ENCODE peak calls at places on chromosomes 7 and 10, in four cellular contexts. One of them, this sample, is unnamed.

GRCh38 chr10:70561051-70561450 is 41.5 kb downstream of the PRF1 start:
- DNase-seq in HL-60: no peak
- DNase-seq in colonic mucosa: no peak
- DNase-seq in upper lobe of left lung: no peak
- DNase-seq in this sample: no peak

GRCh38 chr10:123677556-123677955 is 11.4 kb downstream of the GPR26 start:
- DNase-seq in HL-60: no peak
- DNase-seq in colonic mucosa: no peak
- DNase-seq in upper lobe of left lung: no peak
- DNase-seq in this sample: no peak

GRCh38 chr10:95341716-95342130 is 50.9 kb upstream of the PDLIM1 start:
- DNase-seq in HL-60: no peak
- DNase-seq in colonic mucosa: no peak
- DNase-seq in upper lobe of left lung: no peak
- DNase-seq in this sample: no peak

GRCh38 chr10:112926906-112927688 is 22.9 kb upstream of the TCF7L2 start:
- DNase-seq in HL-60: no peak
- DNase-seq in colonic mucosa: no peak
- DNase-seq in upper lobe of left lung: no peak
- DNase-seq in this sample: no peak

GRCh38 chr7:33933611-33934281 is 28.4 kb downstream of the BMPER start:
- DNase-seq in HL-60: no peak
- DNase-seq in colonic mucosa: no peak
- DNase-seq in upper lobe of left lung: no peak
- DNase-seq in this sample: no peak

GRCh38 chr10:95266674-95267095 is 24.1 kb downstream of the PDLIM1 start:
- DNase-seq in HL-60: peak; percentile 29
- DNase-seq in colonic mucosa: peak; percentile 42
- DNase-seq in upper lobe of left lung: no peak
- DNase-seq in this sample: no peak

GRCh38 chr7:70762697-70763096 is 369.2 kb upstream of the GALNT17 start:
- DNase-seq in HL-60: no peak
- DNase-seq in colonic mucosa: no peak
- DNase-seq in upper lobe of left lung: no peak
- DNase-seq in this sample: no peak

GRCh38 chr7:66265566-66265965 is 60.4 kb downstream of the TPST1 start:
- DNase-seq in HL-60: no peak
- DNase-seq in colonic mucosa: no peak
- DNase-seq in upper lobe of left lung: no peak
- DNase-seq in this sample: no peak

GRCh38 chr7:156629873-156630272 is 10.7 kb upstream of the RNF32 start:
- DNase-seq in HL-60: no peak
- DNase-seq in colonic mucosa: no peak
- DNase-seq in upper lobe of left lung: no peak
- DNase-seq in this sample: no peak

GRCh38 chr7:106609416-106609815 is 51.5 kb downstream of the CCDC71L start:
- DNase-seq in HL-60: no peak
- DNase-seq in colonic mucosa: no peak
- DNase-seq in upper lobe of left lung: no peak
- DNase-seq in this sample: no peak

GRCh38 chr7:31476073-31476745 is 37.7 kb upstream of the ITPRID1 start:
- DNase-seq in HL-60: no peak
- DNase-seq in colonic mucosa: no peak
- DNase-seq in upper lobe of left lung: no peak
- DNase-seq in this sample: no peak
- TF ChIP-seq CTCF in HL-60: no peak
- TF ChIP-seq CTCF in colonic mucosa: no peak
- TF ChIP-seq CTCF in upper lobe of left lung: no peak
- TF ChIP-seq CTCF in this sample: no peak

GRCh38 chr10:133102415-133103095 is 14.8 kb downstream of the ADGRA1 start:
- DNase-seq in HL-60: no peak
- DNase-seq in colonic mucosa: no peak
- DNase-seq in upper lobe of left lung: peak; percentile 76
- DNase-seq in this sample: no peak
- TF ChIP-seq CTCF in HL-60: no peak
- TF ChIP-seq CTCF in colonic mucosa: no peak
- TF ChIP-seq CTCF in upper lobe of left lung: no peak
- TF ChIP-seq CTCF in this sample: no peak

DNA sequence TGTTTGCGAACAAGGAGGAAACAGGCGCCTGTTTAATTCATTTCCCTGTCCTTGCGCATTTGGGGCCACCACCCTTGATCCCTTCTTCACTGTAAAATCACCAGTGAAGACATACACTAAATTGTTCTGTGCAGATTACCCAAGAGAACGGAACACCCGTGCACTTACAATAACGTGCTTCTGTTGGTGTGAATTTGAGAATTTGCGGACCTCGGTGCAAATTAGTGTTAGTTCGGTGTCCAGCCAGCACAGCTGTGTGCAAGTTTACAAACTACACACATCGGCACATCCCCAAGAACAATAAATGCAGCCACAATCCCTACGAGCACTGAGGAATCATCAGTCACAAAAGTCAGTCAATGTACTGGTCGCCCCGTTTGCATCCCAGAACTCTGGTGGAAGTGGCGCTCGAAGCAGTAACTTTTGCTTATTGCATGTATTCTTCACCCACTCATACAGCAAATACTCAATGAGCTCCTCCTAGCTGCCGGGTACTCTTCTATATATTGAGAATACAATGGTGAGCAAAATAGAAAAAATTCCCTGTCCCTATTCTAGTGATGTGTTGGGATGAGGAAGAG is 791 bp upstream of the CNOT4 start:
- DNase-seq in HL-60: peak; percentile 34
- DNase-seq in colonic mucosa: peak; percentile 30
- DNase-seq in upper lobe of left lung: no peak
- DNase-seq in this sample: no peak
- TF ChIP-seq CTCF in HL-60: no peak
- TF ChIP-seq CTCF in colonic mucosa: no peak
- TF ChIP-seq CTCF in upper lobe of left lung: no peak
- TF ChIP-seq CTCF in this sample: no peak

GRCh38 chr10:14758451-14758850 is 16.2 kb downstream of the FAM107B start:
- DNase-seq in HL-60: no peak
- DNase-seq in colonic mucosa: no peak
- DNase-seq in upper lobe of left lung: peak; percentile 45
- DNase-seq in this sample: no peak

GRCh38 chr10:14757996-14758395 is 16.7 kb downstream of the FAM107B start:
- DNase-seq in HL-60: no peak
- DNase-seq in colonic mucosa: no peak
- DNase-seq in upper lobe of left lung: no peak
- DNase-seq in this sample: no peak

GRCh38 chr10:14761372-14761771 is 13.3 kb downstream of the FAM107B start:
- DNase-seq in HL-60: no peak
- DNase-seq in colonic mucosa: no peak
- DNase-seq in upper lobe of left lung: no peak
- DNase-seq in this sample: no peak

GRCh38 chr10:14757394-14757793 is 17.3 kb downstream of the FAM107B start:
- DNase-seq in HL-60: peak; percentile 35
- DNase-seq in colonic mucosa: no peak
- DNase-seq in upper lobe of left lung: no peak
- DNase-seq in this sample: no peak

DNA sequence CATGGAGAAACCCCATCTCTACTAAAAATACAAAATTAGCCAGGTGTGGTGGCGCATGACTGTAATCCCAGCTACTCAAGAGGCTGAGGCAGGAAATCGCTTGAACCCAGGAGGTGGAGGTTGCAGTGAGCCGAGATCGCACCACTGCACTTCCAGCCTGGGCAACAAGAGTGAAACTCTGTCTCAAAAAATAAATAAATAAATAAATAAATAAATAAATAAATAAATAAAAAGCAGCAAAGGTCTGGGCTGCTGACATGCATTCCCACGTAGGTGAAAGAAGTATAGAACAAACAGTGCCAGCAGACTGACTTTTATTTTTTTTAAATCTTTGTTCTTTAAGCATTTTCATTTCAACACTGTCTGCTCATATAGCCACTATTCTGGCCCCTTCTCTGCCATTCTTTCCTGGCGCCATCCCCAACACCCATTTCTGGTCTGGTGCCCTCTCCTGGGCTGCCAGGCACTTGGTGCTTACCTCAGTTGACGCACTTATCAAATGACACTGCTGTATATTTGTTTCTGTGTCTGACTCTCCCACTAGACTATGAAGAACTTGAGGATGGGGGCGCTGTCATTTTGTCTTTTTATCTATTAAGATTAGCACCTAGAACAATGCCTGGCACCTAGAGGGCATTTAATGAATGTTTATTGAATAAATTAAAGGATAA is 15.6 kb downstream of the FAM107B start:
- DNase-seq in HL-60: no peak
- DNase-seq in colonic mucosa: no peak
- DNase-seq in upper lobe of left lung: no peak
- DNase-seq in this sample: no peak
- TF ChIP-seq CTCF in HL-60: no peak
- TF ChIP-seq CTCF in colonic mucosa: no peak
- TF ChIP-seq CTCF in upper lobe of left lung: no peak
- TF ChIP-seq CTCF in this sample: no peak

DNA sequence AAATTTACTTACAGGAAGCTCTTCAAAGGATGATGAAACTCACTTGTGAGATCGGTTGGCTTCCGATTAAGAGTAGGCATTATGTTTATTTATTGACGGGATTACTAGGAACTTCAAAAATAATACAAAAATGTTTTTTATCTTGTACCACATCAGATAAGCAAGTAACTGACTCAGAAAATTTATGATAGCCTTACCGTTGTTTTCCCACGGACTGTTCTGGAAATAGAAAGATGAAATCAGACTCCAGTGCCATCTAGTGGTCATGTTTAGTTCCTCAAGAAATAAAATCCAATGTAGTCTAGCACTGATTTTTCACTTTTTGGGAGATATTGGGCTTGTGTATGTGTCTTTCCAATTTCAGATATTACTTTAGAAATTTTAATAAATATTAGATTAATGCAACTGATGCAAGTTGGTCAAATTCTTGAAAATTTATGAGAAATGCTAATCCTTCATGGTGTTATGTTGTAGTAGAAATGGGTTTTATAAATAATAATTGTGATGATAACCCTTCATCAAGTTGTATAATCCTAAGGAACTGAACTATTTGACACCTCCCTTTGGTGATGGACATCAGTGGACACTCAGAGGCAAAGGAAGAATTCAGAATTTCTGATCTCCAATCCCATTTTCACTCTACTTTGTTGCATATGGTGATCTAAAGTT is 168.8 kb downstream of the TMEM26 start:
- DNase-seq in HL-60: peak; percentile 13
- DNase-seq in colonic mucosa: no peak
- DNase-seq in upper lobe of left lung: no peak
- DNase-seq in this sample: no peak
- TF ChIP-seq CTCF in HL-60: no peak
- TF ChIP-seq CTCF in colonic mucosa: peak; percentile 63
- TF ChIP-seq CTCF in upper lobe of left lung: peak; percentile 20
- TF ChIP-seq CTCF in this sample: peak; percentile 75

GRCh38 chr7:121303422-121304171 is 25.2 kb upstream of the WNT16 start:
- DNase-seq in HL-60: no peak
- DNase-seq in colonic mucosa: no peak
- DNase-seq in upper lobe of left lung: no peak
- DNase-seq in this sample: no peak
- TF ChIP-seq CTCF in HL-60: no peak
- TF ChIP-seq CTCF in colonic mucosa: no peak
- TF ChIP-seq CTCF in upper lobe of left lung: no peak
- TF ChIP-seq CTCF in this sample: no peak

DNA sequence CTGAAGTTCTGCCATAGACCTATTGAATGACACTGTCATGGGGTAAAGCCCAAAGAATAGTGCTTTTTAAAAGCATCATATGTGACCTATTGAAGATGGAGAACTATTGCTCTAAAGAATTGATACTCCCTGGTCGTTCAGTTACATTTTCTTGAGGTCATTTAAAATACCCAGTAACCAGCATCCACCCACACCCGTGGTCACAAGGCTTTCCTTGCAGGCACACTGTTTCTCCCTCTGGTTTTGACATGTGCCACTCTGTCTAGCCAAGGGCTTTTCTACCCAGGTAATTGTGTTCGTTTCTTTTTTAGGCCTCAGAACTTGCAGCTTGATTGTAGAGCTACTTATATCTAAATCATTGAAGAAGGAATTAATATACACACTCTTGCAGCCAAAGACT is 68.3 kb upstream of the LYZL2 start:
- DNase-seq in HL-60: no peak
- DNase-seq in colonic mucosa: no peak
- DNase-seq in upper lobe of left lung: no peak
- DNase-seq in this sample: no peak
- TF ChIP-seq CTCF in HL-60: no peak
- TF ChIP-seq CTCF in colonic mucosa: no peak
- TF ChIP-seq CTCF in upper lobe of left lung: no peak
- TF ChIP-seq CTCF in this sample: no peak

DNA sequence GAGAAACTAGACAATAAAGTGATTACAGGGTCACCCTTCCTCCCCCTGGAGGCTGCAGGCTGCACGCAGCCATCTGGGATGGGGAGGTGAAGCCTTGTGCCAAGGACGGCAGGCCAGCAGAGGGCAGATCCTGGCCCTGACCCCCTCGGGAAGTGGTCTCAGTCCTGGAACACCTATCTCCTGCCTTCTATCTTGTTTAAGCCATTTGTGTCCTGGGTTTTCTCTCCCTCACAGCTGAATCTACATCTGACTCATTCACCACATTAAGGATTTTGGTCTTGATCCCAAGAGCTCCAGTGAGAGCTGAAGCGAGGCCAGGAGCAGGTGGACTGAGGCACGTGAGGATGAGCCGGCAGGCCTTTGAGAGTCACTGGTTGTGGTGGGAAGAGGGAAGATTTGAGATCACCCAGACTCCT is 16.4 kb upstream of the PARP12 start:
- DNase-seq in HL-60: no peak
- DNase-seq in colonic mucosa: no peak
- DNase-seq in upper lobe of left lung: no peak
- DNase-seq in this sample: no peak
- TF ChIP-seq CTCF in HL-60: no peak
- TF ChIP-seq CTCF in colonic mucosa: no peak
- TF ChIP-seq CTCF in upper lobe of left lung: no peak
- TF ChIP-seq CTCF in this sample: no peak